ENCODE peak calls at places on chromosome 14, in six cellular contexts. One of them, this sample, is unnamed.

GRCh38 chr14:103719766-103720165 is 4.2 kb downstream of the ZFYVE21 start:
- DNase-seq in AG10803: no peak
- DNase-seq in astrocyte of the spinal cord: no peak
- DNase-seq in type B pancreatic cell: no peak
- DNase-seq in activated B cell treated with CpG ODN at 0.5 μM for 24 hours: no peak
- DNase-seq in neural progenitor cell: no peak
- DNase-seq in this sample: no peak

GRCh38 chr14:65506801-65507200 is 94.3 kb downstream of the FUT8 start:
- DNase-seq in AG10803: no peak
- DNase-seq in astrocyte of the spinal cord: no peak
- DNase-seq in activated B cell treated with CpG ODN at 0.5 μM for 24 hours: no peak
- DNase-seq in neural progenitor cell: no peak
- DNase-seq in type B pancreatic cell: no peak
- DNase-seq in this sample: no peak

GRCh38 chr14:26389646-26390508 is 208.0 kb downstream of the NOVA1 start:
- DNase-seq in type B pancreatic cell: no peak
- DNase-seq in activated B cell treated with CpG ODN at 0.5 μM for 24 hours: no peak
- DNase-seq in neural progenitor cell: no peak
- DNase-seq in AG10803: peak; percentile 19
- DNase-seq in astrocyte of the spinal cord: peak; percentile 77
- DNase-seq in this sample: peak; percentile 77

GRCh38 chr14:68664225-68664681 is 128.6 kb downstream of the ZFP36L1 start:
- DNase-seq in type B pancreatic cell: no peak
- DNase-seq in astrocyte of the spinal cord: no peak
- DNase-seq in AG10803: no peak
- DNase-seq in activated B cell treated with CpG ODN at 0.5 μM for 24 hours: no peak
- DNase-seq in neural progenitor cell: no peak
- DNase-seq in this sample: no peak

GRCh38 chr14:72643317-72643801 is 250.5 kb downstream of the DPF3 start:
- DNase-seq in activated B cell treated with CpG ODN at 0.5 μM for 24 hours: no peak
- DNase-seq in AG10803: peak; percentile 96
- DNase-seq in astrocyte of the spinal cord: peak; percentile 98
- DNase-seq in neural progenitor cell: no peak
- DNase-seq in type B pancreatic cell: no peak
- DNase-seq in this sample: peak; percentile 96

GRCh38 chr14:34707722-34708121 is 6.7 kb downstream of the CFL2 start:
- DNase-seq in activated B cell treated with CpG ODN at 0.5 μM for 24 hours: no peak
- DNase-seq in AG10803: no peak
- DNase-seq in type B pancreatic cell: no peak
- DNase-seq in neural progenitor cell: no peak
- DNase-seq in astrocyte of the spinal cord: no peak
- DNase-seq in this sample: no peak

GRCh38 chr14:84857571-84857970 is 672.4 kb upstream of the FLRT2 start:
- DNase-seq in AG10803: no peak
- DNase-seq in astrocyte of the spinal cord: no peak
- DNase-seq in type B pancreatic cell: no peak
- DNase-seq in neural progenitor cell: no peak
- DNase-seq in activated B cell treated with CpG ODN at 0.5 μM for 24 hours: no peak
- DNase-seq in this sample: no peak

GRCh38 chr14:35470775-35471174 is 63.2 kb upstream of the INSM2 start:
- DNase-seq in astrocyte of the spinal cord: peak; percentile 36
- DNase-seq in activated B cell treated with CpG ODN at 0.5 μM for 24 hours: no peak
- DNase-seq in AG10803: peak; percentile 3
- DNase-seq in neural progenitor cell: peak; percentile 49
- DNase-seq in type B pancreatic cell: no peak
- DNase-seq in this sample: peak; percentile 45

GRCh38 chr14:80211143-80212024 is at the start of gene DIO2:
- DNase-seq in type B pancreatic cell: no peak
- DNase-seq in astrocyte of the spinal cord: no peak
- DNase-seq in AG10803: peak; percentile 38
- DNase-seq in neural progenitor cell: peak; percentile 12
- DNase-seq in activated B cell treated with CpG ODN at 0.5 μM for 24 hours: no peak
- DNase-seq in this sample: no peak

GRCh38 chr14:48027115-48027514 is 351.7 kb upstream of the MDGA2 start:
- DNase-seq in neural progenitor cell: no peak
- DNase-seq in type B pancreatic cell: no peak
- DNase-seq in activated B cell treated with CpG ODN at 0.5 μM for 24 hours: no peak
- DNase-seq in astrocyte of the spinal cord: no peak
- DNase-seq in AG10803: no peak
- DNase-seq in this sample: no peak

GRCh38 chr14:99475179-99475578 is 5.5 kb downstream of the SETD3 start:
- DNase-seq in activated B cell treated with CpG ODN at 0.5 μM for 24 hours: no peak
- DNase-seq in AG10803: no peak
- DNase-seq in type B pancreatic cell: no peak
- DNase-seq in astrocyte of the spinal cord: peak; percentile 30
- DNase-seq in neural progenitor cell: no peak
- DNase-seq in this sample: peak; percentile 68

GRCh38 chr14:36773136-36773540 is 111.5 kb downstream of the PAX9 start:
- DNase-seq in neural progenitor cell: no peak
- DNase-seq in astrocyte of the spinal cord: peak; percentile 5
- DNase-seq in activated B cell treated with CpG ODN at 0.5 μM for 24 hours: no peak
- DNase-seq in AG10803: peak; percentile 18
- DNase-seq in type B pancreatic cell: no peak
- DNase-seq in this sample: no peak
- TF ChIP-seq CTCF in neural progenitor cell: no peak
- TF ChIP-seq CTCF in astrocyte of the spinal cord: no peak
- TF ChIP-seq CTCF in activated B cell treated with CpG ODN at 0.5 μM for 24 hours: no peak
- TF ChIP-seq CTCF in AG10803: peak; percentile 30
- TF ChIP-seq CTCF in type B pancreatic cell: peak; percentile 47
- TF ChIP-seq CTCF in this sample: no peak

GRCh38 chr14:54362759-54363437 is 33.9 kb upstream of the CDKN3 start:
- DNase-seq in type B pancreatic cell: no peak
- DNase-seq in astrocyte of the spinal cord: no peak
- DNase-seq in AG10803: no peak
- DNase-seq in activated B cell treated with CpG ODN at 0.5 μM for 24 hours: no peak
- DNase-seq in neural progenitor cell: no peak
- DNase-seq in this sample: no peak

GRCh38 chr14:54370323-54371125 is 26.3 kb upstream of the CDKN3 start:
- DNase-seq in neural progenitor cell: no peak
- DNase-seq in astrocyte of the spinal cord: no peak
- DNase-seq in AG10803: no peak
- DNase-seq in activated B cell treated with CpG ODN at 0.5 μM for 24 hours: no peak
- DNase-seq in type B pancreatic cell: no peak
- DNase-seq in this sample: no peak

GRCh38 chr14:54369343-54369742 is 27.5 kb upstream of the CDKN3 start:
- DNase-seq in type B pancreatic cell: no peak
- DNase-seq in activated B cell treated with CpG ODN at 0.5 μM for 24 hours: no peak
- DNase-seq in AG10803: peak; percentile 31
- DNase-seq in astrocyte of the spinal cord: no peak
- DNase-seq in neural progenitor cell: no peak
- DNase-seq in this sample: no peak

GRCh38 chr14:54364555-54365415 is 32.0 kb upstream of the CDKN3 start:
- DNase-seq in activated B cell treated with CpG ODN at 0.5 μM for 24 hours: no peak
- DNase-seq in astrocyte of the spinal cord: peak; percentile 51
- DNase-seq in AG10803: peak; percentile 89
- DNase-seq in neural progenitor cell: no peak
- DNase-seq in type B pancreatic cell: no peak
- DNase-seq in this sample: peak; percentile 89

GRCh38 chr14:54366726-54367707 is 29.8 kb upstream of the CDKN3 start:
- DNase-seq in type B pancreatic cell: no peak
- DNase-seq in AG10803: peak; percentile 69
- DNase-seq in neural progenitor cell: peak; percentile 72
- DNase-seq in activated B cell treated with CpG ODN at 0.5 μM for 24 hours: no peak
- DNase-seq in astrocyte of the spinal cord: peak; percentile 73
- DNase-seq in this sample: peak; percentile 83
- TF ChIP-seq CTCF in type B pancreatic cell: peak; percentile 65
- TF ChIP-seq CTCF in AG10803: peak; percentile 66
- TF ChIP-seq CTCF in neural progenitor cell: peak; percentile 64
- TF ChIP-seq CTCF in activated B cell treated with CpG ODN at 0.5 μM for 24 hours: no peak
- TF ChIP-seq CTCF in astrocyte of the spinal cord: peak; percentile 79
- TF ChIP-seq CTCF in this sample: peak; percentile 75

GRCh38 chr14:60188115-60188514 is 22.9 kb upstream of the DHRS7 start:
- DNase-seq in AG10803: no peak
- DNase-seq in type B pancreatic cell: no peak
- DNase-seq in neural progenitor cell: no peak
- DNase-seq in activated B cell treated with CpG ODN at 0.5 μM for 24 hours: no peak
- DNase-seq in astrocyte of the spinal cord: no peak
- DNase-seq in this sample: no peak
- TF ChIP-seq CTCF in AG10803: no peak
- TF ChIP-seq CTCF in type B pancreatic cell: peak; percentile 33
- TF ChIP-seq CTCF in neural progenitor cell: no peak
- TF ChIP-seq CTCF in activated B cell treated with CpG ODN at 0.5 μM for 24 hours: no peak
- TF ChIP-seq CTCF in astrocyte of the spinal cord: peak; percentile 25
- TF ChIP-seq CTCF in this sample: peak; percentile 9

GRCh38 chr14:96304956-96305355 is 48.9 kb downstream of the BDKRB1 start:
- DNase-seq in type B pancreatic cell: no peak
- DNase-seq in astrocyte of the spinal cord: no peak
- DNase-seq in activated B cell treated with CpG ODN at 0.5 μM for 24 hours: no peak
- DNase-seq in AG10803: no peak
- DNase-seq in neural progenitor cell: peak; percentile 69
- DNase-seq in this sample: peak; percentile 34
- TF ChIP-seq CTCF in type B pancreatic cell: no peak
- TF ChIP-seq CTCF in astrocyte of the spinal cord: peak; percentile 17
- TF ChIP-seq CTCF in activated B cell treated with CpG ODN at 0.5 μM for 24 hours: no peak
- TF ChIP-seq CTCF in AG10803: peak; percentile 16
- TF ChIP-seq CTCF in neural progenitor cell: peak; percentile 58
- TF ChIP-seq CTCF in this sample: no peak

GRCh38 chr14:105470812-105471771 is 3.5 kb upstream of the CRIP2 start:
- DNase-seq in AG10803: no peak
- DNase-seq in activated B cell treated with CpG ODN at 0.5 μM for 24 hours: no peak
- DNase-seq in astrocyte of the spinal cord: peak; percentile 25
- DNase-seq in type B pancreatic cell: no peak
- DNase-seq in neural progenitor cell: peak; percentile 73
- DNase-seq in this sample: peak; percentile 20
- TF ChIP-seq CTCF in AG10803: peak; percentile 1
- TF ChIP-seq CTCF in activated B cell treated with CpG ODN at 0.5 μM for 24 hours: no peak
- TF ChIP-seq CTCF in astrocyte of the spinal cord: peak; percentile 21
- TF ChIP-seq CTCF in type B pancreatic cell: peak; percentile 58
- TF ChIP-seq CTCF in neural progenitor cell: peak; percentile 47
- TF ChIP-seq CTCF in this sample: no peak

GRCh38 chr14:21652209-21652808 is 1.3 kb upstream of the OR4E2 start:
- DNase-seq in neural progenitor cell: peak; percentile 18
- DNase-seq in AG10803: no peak
- DNase-seq in astrocyte of the spinal cord: no peak
- DNase-seq in activated B cell treated with CpG ODN at 0.5 μM for 24 hours: no peak
- DNase-seq in type B pancreatic cell: no peak
- DNase-seq in this sample: no peak
- TF ChIP-seq CTCF in neural progenitor cell: no peak
- TF ChIP-seq CTCF in AG10803: no peak
- TF ChIP-seq CTCF in astrocyte of the spinal cord: no peak
- TF ChIP-seq CTCF in activated B cell treated with CpG ODN at 0.5 μM for 24 hours: no peak
- TF ChIP-seq CTCF in type B pancreatic cell: no peak
- TF ChIP-seq CTCF in this sample: no peak

GRCh38 chr14:71536927-71537772 is 395.1 kb upstream of the RGS6 start:
- DNase-seq in astrocyte of the spinal cord: no peak
- DNase-seq in neural progenitor cell: no peak
- DNase-seq in type B pancreatic cell: no peak
- DNase-seq in activated B cell treated with CpG ODN at 0.5 μM for 24 hours: no peak
- DNase-seq in AG10803: no peak
- DNase-seq in this sample: no peak

GRCh38 chr14:71536015-71536535 is 396.2 kb upstream of the RGS6 start:
- DNase-seq in type B pancreatic cell: no peak
- DNase-seq in astrocyte of the spinal cord: no peak
- DNase-seq in AG10803: no peak
- DNase-seq in activated B cell treated with CpG ODN at 0.5 μM for 24 hours: no peak
- DNase-seq in neural progenitor cell: no peak
- DNase-seq in this sample: no peak

GRCh38 chr14:71538949-71539659 is 393.1 kb upstream of the RGS6 start:
- DNase-seq in AG10803: peak; percentile 67
- DNase-seq in astrocyte of the spinal cord: no peak
- DNase-seq in type B pancreatic cell: no peak
- DNase-seq in activated B cell treated with CpG ODN at 0.5 μM for 24 hours: no peak
- DNase-seq in neural progenitor cell: no peak
- DNase-seq in this sample: peak; percentile 63

GRCh38 chr14:71539660-71540285 is 392.5 kb upstream of the RGS6 start:
- DNase-seq in type B pancreatic cell: no peak
- DNase-seq in astrocyte of the spinal cord: no peak
- DNase-seq in AG10803: no peak
- DNase-seq in activated B cell treated with CpG ODN at 0.5 μM for 24 hours: no peak
- DNase-seq in neural progenitor cell: no peak
- DNase-seq in this sample: peak; percentile 25

GRCh38 chr14:71538288-71538687 is 393.9 kb upstream of the RGS6 start:
- DNase-seq in neural progenitor cell: no peak
- DNase-seq in activated B cell treated with CpG ODN at 0.5 μM for 24 hours: no peak
- DNase-seq in astrocyte of the spinal cord: no peak
- DNase-seq in type B pancreatic cell: no peak
- DNase-seq in AG10803: no peak
- DNase-seq in this sample: no peak
- TF ChIP-seq CTCF in neural progenitor cell: no peak
- TF ChIP-seq CTCF in activated B cell treated with CpG ODN at 0.5 μM for 24 hours: no peak
- TF ChIP-seq CTCF in astrocyte of the spinal cord: no peak
- TF ChIP-seq CTCF in type B pancreatic cell: no peak
- TF ChIP-seq CTCF in AG10803: peak; percentile 3
- TF ChIP-seq CTCF in this sample: no peak